ENCODE peak calls at places on chromosomes 13 and 19, in ten cellular contexts. T is GM12891, M is breast epithelium, U is endothelial cell of umbilical vein, B is sigmoid colon, G is GM23338, Z is HCT116, V is GM12892, F is suprapubic skin, C is stomach. Y is an unnamed sample.

GRCh38 chr19:2207991-2208860 is 27.9 kb downstream of the PLEKHJ1 start:
- DNase-seq in T (peak; percentile 82), M (no peak), U (peak; percentile 53), B (peak; percentile 85), G (peak; percentile 75), Z (no peak), V (peak; percentile 70), F (peak; percentile 88), C (peak; percentile 48), Y (no peak)

GRCh38 chr19:56477429-56478338 is 539 bp upstream of the ZNF667 start:
- DNase-seq in T (no peak), M (peak; percentile 89), U (peak; percentile 82), B (peak; percentile 96), G (peak; percentile 87), Z (no peak), V (no peak), F (peak; percentile 91), C (peak; percentile 59), Y (peak; percentile 97)

GRCh38 chr19:4567584-4568071 is 8.1 kb upstream of the SEMA6B start:
- DNase-seq in T (no peak), M (peak; percentile 66), U (peak; percentile 91), B (no peak), G (peak; percentile 91), Z (no peak), V (no peak), F (peak; percentile 74), C (peak; percentile 62), Y (no peak)

GRCh38 chr13:28012383-28012782 is 23.9 kb upstream of the URAD start:
- DNase-seq in T (no peak), M (no peak), U (no peak), B (no peak), G (no peak), Z (no peak), V (no peak), F (no peak), C (no peak), Y (no peak)

GRCh38 chr13:107790360-107790759 is 425.0 kb downstream of the LIG4 start:
- DNase-seq in T (no peak), M (no peak), U (no peak), B (no peak), G (no peak), Z (no peak), V (no peak), F (no peak), C (no peak), Y (no peak)

GRCh38 chr13:46562581-46562980 is 9.6 kb downstream of the LRCH1 start:
- DNase-seq in T (no peak), M (no peak), U (no peak), B (no peak), G (no peak), Z (no peak), V (no peak), F (no peak), C (no peak), Y (no peak)

GRCh38 chr13:65656740-65657329 is 1573.3 kb downstream of the PCDH9 start:
- DNase-seq in T (no peak), M (no peak), U (peak; percentile 30), B (no peak), G (peak; percentile 11), Z (no peak), V (no peak), F (no peak), C (no peak), Y (no peak)

GRCh38 chr13:50699874-50700663 is 143.4 kb downstream of the DLEU7 start:
- DNase-seq in T (no peak), M (no peak), U (peak; percentile 32), B (no peak), G (peak; percentile 12), Z (no peak), V (no peak), F (no peak), C (no peak), Y (no peak)

GRCh38 chr13:107099661-107100060 is 531.7 kb upstream of the ARGLU1 start:
- DNase-seq in T (no peak), M (no peak), U (no peak), B (no peak), G (no peak), Z (no peak), V (no peak), F (no peak), C (no peak), Y (no peak)

GRCh38 chr13:30186644-30187431 is 120.5 kb downstream of the KATNAL1 start:
- DNase-seq in T (no peak), M (no peak), U (no peak), B (no peak), G (peak; percentile 71), Z (no peak), V (no peak), F (no peak), C (no peak), Y (peak; percentile 53)

GRCh38 chr19:40461669-40462221 is 3.8 kb downstream of the BLVRB start:
- DNase-seq in T (no peak), M (peak; percentile 63), U (no peak), B (peak; percentile 68), G (no peak), Z (no peak), V (no peak), F (no peak), C (no peak), Y (no peak)

GRCh38 chr19:16849168-16849567 is 20.0 kb downstream of the SIN3B start:
- DNase-seq in T (no peak), M (no peak), U (no peak), B (no peak), G (no peak), Z (no peak), V (no peak), F (no peak), C (no peak), Y (no peak)

GRCh38 chr13:45298206-45298505 is 42.8 kb downstream of the TPT1 start:
- DNase-seq in T (no peak), M (no peak), U (no peak), B (no peak), G (no peak), Z (no peak), V (no peak), F (no peak), C (no peak), Y (no peak)

GRCh38 chr19:17765069-17765618 is 13.9 kb downstream of the FCHO1 start:
- DNase-seq in T (no peak), M (no peak), U (no peak), B (peak; percentile 78), G (no peak), Z (no peak), V (no peak), F (no peak), C (peak; percentile 66), Y (no peak)

GRCh38 chr13:57030671-57031070 is 110.0 kb upstream of the PRR20A start:
- DNase-seq in T (no peak), M (no peak), U (peak; percentile 7), B (no peak), G (peak; percentile 8), Z (no peak), V (no peak), F (no peak), C (no peak), Y (no peak)

GRCh38 chr13:61685683-61686013 is 270.0 kb upstream of the PCDH20 start:
- DNase-seq in T (no peak), M (no peak), U (no peak), B (no peak), G (peak; percentile 66), Z (peak; percentile 3), V (no peak), F (no peak), C (no peak), Y (no peak)

GRCh38 chr19:2905918-2906519 is 5.3 kb downstream of the ZNF57 start:
- DNase-seq in T (no peak), M (no peak), U (no peak), B (no peak), G (no peak), Z (no peak), V (no peak), F (no peak), C (no peak), Y (no peak)

GRCh38 chr13:97967226-97967625 is 13.8 kb downstream of the IPO5 start:
- DNase-seq in T (no peak), M (no peak), U (no peak), B (no peak), G (no peak), Z (no peak), V (no peak), F (no peak), C (no peak), Y (no peak)
- TF ChIP-seq POLR2AphosphoS5 in T (no peak), M (no peak), U (no peak), B (no peak), G (no peak), Z (no peak), V (no peak), F (no peak), C (no peak), Y (no peak)

GRCh38 chr13:89943139-89943538 is 1404.3 kb upstream of the MIR17HG start:
- DNase-seq in T (no peak), M (no peak), U (no peak), B (no peak), G (no peak), Z (no peak), V (no peak), F (no peak), C (no peak), Y (no peak)
- TF ChIP-seq POLR2AphosphoS5 in T (no peak), M (no peak), U (no peak), B (no peak), G (no peak), Z (no peak), V (no peak), F (no peak), C (no peak), Y (no peak)

GRCh38 chr19:35266904-35267817 is 1.6 kb upstream of the USF2 start:
- DNase-seq in T (no peak), M (no peak), U (peak; percentile 10), B (peak; percentile 80), G (peak; percentile 63), Z (no peak), V (no peak), F (peak; percentile 79), C (no peak), Y (no peak)

GRCh38 chr19:35269425-35270117 is 809 bp downstream of the USF2 start:
- DNase-seq in T (peak; percentile 81), M (peak; percentile 88), U (peak; percentile 71), B (peak; percentile 92), G (peak; percentile 89), Z (peak; percentile 75), V (peak; percentile 72), F (peak; percentile 89), C (peak; percentile 90), Y (no peak)

GRCh38 chr19:35266149-35266903 is 2.4 kb upstream of the USF2 start:
- DNase-seq in T (no peak), M (peak; percentile 50), U (no peak), B (no peak), G (no peak), Z (no peak), V (no peak), F (no peak), C (no peak), Y (no peak)

GRCh38 chr19:35268546-35269424 is at the start of gene USF2:
- DNase-seq in T (peak; percentile 78), M (no peak), U (peak; percentile 25), B (peak; percentile 89), G (peak; percentile 78), Z (peak; percentile 26), V (peak; percentile 69), F (no peak), C (peak; percentile 78), Y (no peak)

GRCh38 chr19:35267818-35268545 is 780 bp upstream of the USF2 start:
- DNase-seq in T (peak; percentile 97), M (peak; percentile 69), U (peak; percentile 65), B (peak; percentile 85), G (peak; percentile 82), Z (peak; percentile 24), V (peak; percentile 97), F (no peak), C (peak; percentile 78), Y (no peak)
- TF ChIP-seq POLR2AphosphoS5 in T (no peak), M (no peak), U (peak; percentile 84), B (peak; percentile 65), G (peak; percentile 52), Z (peak; percentile 82), V (peak; percentile 44), F (no peak), C (peak; percentile 54), Y (peak; percentile 87)

GRCh38 chr19:29658221-29658991 is 6.9 kb upstream of the PLEKHF1 start:
- DNase-seq in T (no peak), M (no peak), U (no peak), B (peak; percentile 18), G (no peak), Z (no peak), V (no peak), F (no peak), C (no peak), Y (no peak)
- TF ChIP-seq POLR2AphosphoS5 in T (no peak), M (no peak), U (no peak), B (no peak), G (no peak), Z (no peak), V (no peak), F (no peak), C (no peak), Y (peak; percentile 9)

Y was measured in esophagus muscularis mucosa.